ENCODE peak calls at places on chromosomes 13 and 19, in nine cellular contexts. V, S, C, Q, W, E, O, Y and U are unnamed samples.

GRCh38 chr13:26605845-26606244 is 48.4 kb downstream of the WASF3 start:
- DNase-seq in E (no peak), O (no peak), Y (peak; percentile 7), C (no peak), S (peak; percentile 43), V (no peak), Q (peak; percentile 83), W (no peak), U (peak; percentile 62)

GRCh38 chr13:22235285-22235949 is 564.5 kb downstream of the FGF9 start:
- DNase-seq in E (no peak), Y (no peak), S (peak; percentile 25), W (no peak), C (peak; percentile 4), V (no peak), O (no peak), Q (peak; percentile 83), U (no peak)

GRCh38 chr13:107450931-107451330 is 764.4 kb downstream of the LIG4 start:
- DNase-seq in Q (no peak), C (peak; percentile 99), W (no peak), O (peak; percentile 92), E (peak; percentile 7), Y (no peak), V (peak; percentile 16), S (no peak), U (no peak)

GRCh38 chr13:96848275-96848674 is 146.0 kb downstream of the OXGR1 start:
- DNase-seq in V (no peak), S (no peak), E (no peak), C (no peak), Y (no peak), W (no peak), O (no peak), Q (no peak), U (no peak)

GRCh38 chr13:89382986-89383385 is 1711.8 kb downstream of the SLITRK5 start:
- DNase-seq in S (no peak), C (no peak), V (no peak), W (no peak), O (no peak), Q (no peak), E (no peak), Y (no peak), U (peak; percentile 71)

GRCh38 chr13:84130739-84131138 is 248.5 kb upstream of the SLITRK1 start:
- DNase-seq in Q (no peak), O (no peak), W (no peak), S (no peak), C (no peak), E (no peak), V (no peak), Y (no peak), U (no peak)

GRCh38 chr13:51955281-51955771 is 55.9 kb downstream of the ATP7B start:
- DNase-seq in E (no peak), Q (no peak), V (no peak), O (no peak), S (no peak), C (no peak), Y (peak; percentile 39), W (peak; percentile 73), U (no peak)

GRCh38 chr19:17334414-17335409 is at the start of gene ANO8:
- DNase-seq in Y (peak; percentile 85), E (peak; percentile 94), C (peak; percentile 99), W (peak; percentile 96), V (peak; percentile 85), S (peak; percentile 98), O (peak; percentile 91), Q (peak; percentile 99), U (peak; percentile 99)

DNA sequence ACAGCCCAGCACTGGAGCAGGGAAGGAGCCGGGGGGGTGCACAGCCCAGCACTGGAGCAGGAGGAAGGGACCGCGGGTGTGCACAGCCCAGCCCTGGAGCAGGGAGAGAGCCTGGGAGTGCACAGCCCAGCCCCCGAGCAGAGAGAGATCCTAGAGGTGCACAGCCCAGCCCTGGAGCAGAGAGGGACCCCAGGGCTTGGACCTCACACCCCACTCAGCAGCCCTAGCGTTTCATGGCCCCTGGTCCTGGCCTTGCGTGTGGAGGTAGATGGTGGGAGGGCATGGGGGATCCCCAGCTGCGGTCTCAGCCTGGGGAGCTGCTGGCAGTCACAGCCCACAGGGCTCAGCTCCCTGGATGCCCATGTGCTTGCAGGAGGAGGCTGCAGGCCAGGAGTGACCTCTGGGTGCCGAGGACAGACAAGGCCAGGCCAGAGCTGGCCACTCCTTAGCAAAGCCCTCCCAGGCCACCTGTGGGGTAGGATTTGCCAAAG is 25.1 kb downstream of the GAS6 start:
- DNase-seq in S (no peak), Q (no peak), Y (no peak), E (no peak), V (no peak), C (no peak), O (no peak), W (no peak), U (no peak)
- H3K4me3 ChIP-seq in S (no peak overlapping the region), Q (no peak overlapping the region), Y (no peak overlapping the region), E (no peak overlapping the region), V (peak overlapping the region; percentile 50), C (peak overlapping the region; percentile 27), O (no peak overlapping the region), W (peak overlapping the region; percentile 11), U (no peak overlapping the region)

GRCh38 chr19:35086455-35086854 is 29.2 kb upstream of the FXYD3 start:
- DNase-seq in E (no peak), Q (no peak), V (no peak), W (no peak), S (no peak), C (no peak), Y (no peak), O (no peak), U (no peak)

GRCh38 chr19:35081201-35081600 is 34.4 kb upstream of the FXYD3 start:
- DNase-seq in V (no peak), S (no peak), Y (no peak), E (no peak), C (no peak), Q (no peak), W (no peak), O (no peak), U (no peak)

GRCh38 chr19:35083678-35084077 is 31.9 kb upstream of the FXYD3 start:
- DNase-seq in V (no peak), C (no peak), O (no peak), E (no peak), Q (no peak), W (no peak), Y (no peak), S (no peak), U (peak; percentile 57)

GRCh38 chr19:35085947-35086346 is 29.7 kb upstream of the FXYD3 start:
- DNase-seq in Q (no peak), O (no peak), E (no peak), W (no peak), C (no peak), S (no peak), Y (no peak), V (no peak), U (peak; percentile 93)

DNA sequence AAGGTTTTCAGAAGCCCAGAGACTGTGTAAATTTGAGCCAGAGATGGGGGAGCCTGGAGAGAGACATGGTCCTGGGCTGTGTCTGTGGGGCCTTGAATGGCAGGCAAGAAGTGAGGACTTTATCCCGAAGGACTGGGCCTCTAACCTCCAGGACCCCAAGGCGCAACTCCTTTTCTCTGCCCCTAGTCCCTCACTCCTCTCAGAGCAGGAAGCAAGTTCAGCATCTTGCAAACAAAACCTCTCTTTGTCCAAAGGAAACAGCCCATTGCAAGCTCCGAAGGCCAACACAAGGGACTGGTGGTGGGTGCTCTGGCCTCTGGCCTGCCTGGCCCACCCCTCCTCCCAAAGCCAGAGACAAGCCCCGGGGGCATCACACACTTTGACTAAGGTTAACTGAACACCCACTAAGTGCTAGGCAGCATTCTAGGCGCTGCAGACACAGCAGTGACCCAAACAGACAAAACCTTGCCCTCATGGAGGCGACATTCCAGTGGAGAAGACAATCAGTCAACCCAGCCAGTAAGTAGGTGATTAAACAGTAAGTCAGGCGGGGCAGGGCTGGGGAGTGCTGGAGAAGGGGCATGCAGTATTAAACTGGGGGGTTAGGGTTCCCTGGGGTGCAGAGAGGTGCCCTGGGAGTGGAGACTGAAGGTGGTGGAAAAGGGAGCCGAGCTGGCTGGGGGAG is 31.4 kb upstream of the FXYD3 start:
- DNase-seq in Q (no peak), E (no peak), Y (no peak), W (no peak), V (no peak), O (no peak), S (no peak), C (no peak), U (no peak)
- H3K4me1 ChIP-seq in Q (no peaks in the 10 kb centered on the region), E (no peaks in the 10 kb centered on the region), Y (no peaks in the 10 kb centered on the region), W (no peaks in the 10 kb centered on the region), V (no peaks in the 10 kb centered on the region), O (peaks cover 15% of the 10 kb centered on the region), S (no peaks in the 10 kb centered on the region), C (peaks cover 3% of the 10 kb centered on the region), U (peaks cover 50% of the 10 kb centered on the region)

DNA sequence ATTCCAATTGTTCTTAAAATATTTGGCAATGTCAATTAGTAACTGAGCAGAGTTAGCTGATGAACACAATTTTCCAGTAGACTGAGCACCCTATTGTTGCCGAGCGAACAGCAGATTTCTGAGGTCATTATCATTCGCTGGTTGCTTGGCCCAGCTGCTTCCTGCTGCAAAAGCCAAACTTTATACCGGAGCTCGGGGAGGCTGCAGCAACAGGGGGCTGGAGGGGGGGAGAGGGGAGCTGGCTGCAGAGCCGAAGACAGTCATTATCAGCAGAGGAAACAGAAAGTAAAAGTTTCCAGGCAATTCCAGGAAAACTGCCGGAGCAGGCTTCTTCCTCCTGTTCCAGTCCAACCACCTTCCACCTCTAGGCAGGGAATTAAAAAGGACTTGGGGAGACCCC is 77.9 kb downstream of the ZNF536 start:
- DNase-seq in E (no peak), Y (no peak), S (peak; percentile 71), Q (peak; percentile 78), V (no peak), W (peak; percentile 17), C (no peak), O (peak; percentile 27), U (no peak)
- H3K4me3 ChIP-seq in E (peak overlapping the region; percentile 36), Y (no peak overlapping the region), S (peak overlapping the region; percentile 23), Q (no peak overlapping the region), V (peak overlapping the region; percentile 55), W (peak overlapping the region; percentile 16), C (no peak overlapping the region), O (peak overlapping the region; percentile 8), U (no peak overlapping the region)

GRCh38 chr13:114071991-114072390 is 60.4 kb downstream of the RASA3 start:
- DNase-seq in S (no peak), Y (no peak), V (no peak), C (no peak), W (no peak), Q (no peak), E (no peak), O (no peak), U (no peak)

GRCh38 chr13:114071441-114071840 is 61.0 kb downstream of the RASA3 start:
- DNase-seq in S (peak; percentile 93), Y (no peak), Q (no peak), E (no peak), C (no peak), W (no peak), V (no peak), O (no peak), U (no peak)

GRCh38 chr13:114070098-114070799 is 62.2 kb downstream of the RASA3 start:
- DNase-seq in Q (no peak), Y (no peak), O (no peak), V (no peak), W (peak; percentile 6), S (no peak), E (no peak), C (no peak), U (no peak)

GRCh38 chr13:114073881-114074551 is 58.4 kb downstream of the RASA3 start:
- DNase-seq in E (no peak), C (no peak), Y (no peak), O (no peak), V (no peak), S (no peak), Q (no peak), W (no peak), U (no peak)

DNA sequence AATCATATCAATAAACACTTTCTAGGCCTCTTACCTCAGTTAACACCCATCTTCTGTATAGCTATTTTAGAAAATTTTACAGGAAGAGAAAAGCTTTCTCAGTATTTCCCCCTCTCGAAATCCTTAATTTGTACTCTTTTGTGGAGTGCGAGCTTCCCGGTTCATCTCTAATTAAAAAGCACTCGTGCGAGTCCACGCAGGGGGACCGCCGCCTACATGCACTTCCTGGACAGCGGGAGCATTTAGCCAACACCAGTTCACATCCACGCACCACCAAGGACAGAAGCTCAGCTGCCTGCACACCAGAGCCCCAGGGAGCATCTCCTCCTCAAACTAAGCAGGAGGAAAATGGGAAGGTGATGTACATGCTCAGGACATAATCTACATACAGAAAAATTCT is 60.0 kb downstream of the RASA3 start:
- DNase-seq in O (no peak), S (no peak), E (no peak), W (no peak), Y (no peak), V (no peak), C (no peak), Q (no peak), U (no peak)
- H3K4me1 ChIP-seq in O (peaks cover 15% of the 10 kb centered on the region), S (peaks cover 24% of the 10 kb centered on the region), E (peaks cover 22% of the 10 kb centered on the region), W (peaks cover 17% of the 10 kb centered on the region), Y (no peaks in the 10 kb centered on the region), V (peaks cover 19% of the 10 kb centered on the region), C (peaks cover 24% of the 10 kb centered on the region), Q (no peaks in the 10 kb centered on the region), U (peaks cover 11% of the 10 kb centered on the region)